ENCODE peak calls at places on chromosomes 7 and 10, in eight cellular contexts. F is fibroblast of pulmonary artery; G is HEK293T; R is mesendoderm; Q is activated effector memory CD4-positive, alpha-beta T cell treated with Interleukin-2 at 50 U/mL for 16 hours; S is T-helper 1 cell; H is adrenal gland; I is stimulated activated naive CD8-positive, alpha-beta T cell treated with anti-CD3 and anti-CD28 coated beads, Interleukin-15, amount 100 ng/mL, for 72 hours. E is an unnamed sample.
A peak's percentile ranks its signal among the peaks of the same experiment; 100 is the strongest.

GRCh38 chr10:114083040-114083439 is 39.4 kb downstream of the ADRB1 start:
- DNase-seq in R (peak; percentile 37), I (peak; percentile 18), F (no peak), H (no peak), Q (no peak), G (no peak), S (no peak), E (no peak)

GRCh38 chr7:148722340-148723165 is 23.9 kb downstream of the CUL1 start:
- DNase-seq in Q (no peak), R (no peak), G (no peak), H (peak; percentile 60), F (peak; percentile 16), I (no peak), S (no peak), E (no peak)

GRCh38 chr7:82183633-82184032 is 259.9 kb downstream of the CACNA2D1 start:
- DNase-seq in S (no peak), G (no peak), H (no peak), F (peak; percentile 73), Q (no peak), R (no peak), I (no peak), E (no peak)

GRCh38 chr10:44985175-44985681 is 6.6 kb upstream of the DEPP1 start:
- DNase-seq in F (peak; percentile 48), R (no peak), H (no peak), Q (no peak), I (no peak), G (no peak), S (no peak), E (no peak)

GRCh38 chr7:30931161-30931926 is 19.7 kb downstream of the AQP1 start:
- DNase-seq in F (peak; percentile 69), I (no peak), Q (no peak), H (no peak), R (peak; percentile 51), S (no peak), G (no peak), E (no peak)

GRCh38 chr7:77199008-77199966 is at the start of gene FGL2:
- DNase-seq in H (peak; percentile 58), R (peak; percentile 40), F (peak; percentile 85), S (peak; percentile 19), I (peak; percentile 20), G (peak; percentile 58), Q (peak; percentile 19), E (peak; percentile 18)

GRCh38 chr7:80385512-80385911 is 126.4 kb downstream of the GNAT3 start:
- DNase-seq in S (no peak), F (peak; percentile 54), Q (no peak), I (no peak), G (no peak), R (no peak), H (no peak), E (no peak)

GRCh38 chr7:70384891-70385290 is 747.1 kb upstream of the GALNT17 start:
- DNase-seq in H (no peak), Q (no peak), F (peak; percentile 9), I (no peak), R (no peak), S (no peak), G (no peak), E (no peak)

GRCh38 chr7:50068026-50068425 is 25.0 kb downstream of the ZPBP start:
- DNase-seq in H (peak; percentile 40), R (peak; percentile 42), Q (no peak), F (peak; percentile 6), G (peak; percentile 12), I (peak; percentile 13), S (no peak), E (no peak)

GRCh38 chr7:29106128-29106988 is 40.0 kb downstream of the CPVL start:
- DNase-seq in F (peak; percentile 82), Q (no peak), S (no peak), I (peak; percentile 29), H (peak; percentile 44), G (peak; percentile 37), R (peak; percentile 82), E (no peak)

GRCh38 chr10:80161321-80162084 is 29.0 kb downstream of the PLAC9 start:
- DNase-seq in Q (no peak), I (no peak), F (no peak), G (peak; percentile 23), H (no peak), R (peak; percentile 46), S (no peak), E (no peak)

GRCh38 chr7:157628456-157628855 is 291.7 kb downstream of the DNAJB6 start:
- DNase-seq in S (no peak), F (no peak), I (no peak), R (no peak), G (no peak), H (no peak), Q (no peak), E (no peak)

GRCh38 chr7:2205036-2205780 is 27.5 kb downstream of the MAD1L1 start:
- DNase-seq in S (no peak), F (no peak), R (no peak), G (no peak), I (no peak), H (no peak), Q (no peak), E (no peak)

GRCh38 chr7:84092207-84092606 is 102.4 kb downstream of the SEMA3A start:
- DNase-seq in Q (no peak), S (no peak), H (no peak), G (no peak), I (no peak), R (no peak), F (peak; percentile 38), E (no peak)

GRCh38 chr10:126270116-126270515 is 118.2 kb downstream of the ADAM12 start:
- DNase-seq in R (no peak), Q (no peak), G (no peak), S (no peak), H (no peak), F (peak; percentile 61), I (no peak), E (no peak)

GRCh38 chr10:35995515-35995914 is 353.4 kb upstream of the FZD8 start:
- DNase-seq in H (no peak), I (no peak), R (no peak), S (no peak), F (no peak), Q (no peak), G (no peak), E (no peak)

GRCh38 chr10:123682477-123682876 is 16.3 kb downstream of the GPR26 start:
- DNase-seq in S (no peak), F (no peak), I (no peak), G (no peak), Q (no peak), H (no peak), R (no peak), E (no peak)

GRCh38 chr10:44389150-44389549 is 4.3 kb upstream of the CXCL12 start:
- DNase-seq in H (peak; percentile 62), G (no peak), Q (no peak), S (no peak), F (no peak), R (no peak), I (no peak), E (no peak)

GRCh38 chr10:30562787-30563186 is 66.8 kb downstream of the LYZL2 start:
- DNase-seq in H (no peak), R (no peak), F (no peak), Q (no peak), S (no peak), I (peak; percentile 67), G (no peak), E (no peak)

GRCh38 chr10:126387931-126388911 is at the start of gene ADAM12:
- DNase-seq in F (peak; percentile 65), G (no peak), Q (no peak), R (peak; percentile 30), S (no peak), H (peak; percentile 44), I (no peak), E (no peak)

GRCh38 chr7:142131439-142131838 is 19.9 kb downstream of the MGAM2 start:
- DNase-seq in F (no peak), G (no peak), I (no peak), Q (no peak), R (no peak), S (no peak), H (no peak), E (no peak)

GRCh38 chr7:99109108-99110051 is 34.5 kb downstream of the SMURF1 start:
- DNase-seq in F (peak; percentile 41), Q (no peak), S (no peak), G (no peak), H (no peak), I (no peak), R (no peak), E (no peak)

GRCh38 chr10:102832987-102833386 is 4.2 kb downstream of the CYP17A1 start:
- DNase-seq in H (peak; percentile 61), S (no peak), R (no peak), Q (no peak), F (no peak), I (no peak), G (no peak), E (no peak)

GRCh38 chr7:92875719-92876118 is 39.3 kb upstream of the CDK6 start:
- DNase-seq in Q (no peak), H (no peak), F (peak; percentile 25), R (no peak), I (peak; percentile 46), G (no peak), S (no peak), E (no peak)

E was measured in T-helper 9 cell.